ENCODE peak calls at places on chromosomes 13 and 19, in five cellular contexts. B is uterus; A is fibroblast of lung; Q is upper lobe of right lung; U is activated CD4-positive, alpha-beta T cell treated with anti-CD3 and anti-CD28 coated beads, Interleukin-2, amount 50 U/mL, for 1 hour. C is an unnamed sample.

GRCh38 chr19:50703915-50704548 is 15.6 kb downstream of the SHANK1 start:
- DNase-seq in U (no peak), A (no peak), B (no peak), Q (no peak), C (no peak)

GRCh38 chr19:1269478-1270167 is 491 bp downstream of the CIRBP start:
- DNase-seq in B (peak), U (peak), A (peak), Q (peak), C (peak)

GRCh38 chr13:78137404-78138142 is 218.9 kb upstream of the EDNRB start:
- DNase-seq in Q (no peak), B (no peak), U (no peak), A (peak), C (no peak)

GRCh38 chr19:6873708-6874431 is 13.5 kb upstream of the ADGRE1 start:
- DNase-seq in A (no peak), B (no peak), U (no peak), Q (peak), C (no peak)

GRCh38 chr13:74003374-74003773 is 130.8 kb downstream of the KLF12 start:
- DNase-seq in B (no peak), Q (no peak), A (peak), U (no peak), C (no peak)

GRCh38 chr13:51731759-51732158 is 72.2 kb downstream of the DHRS12 start:
- DNase-seq in B (no peak), U (no peak), Q (no peak), A (peak), C (no peak)

GRCh38 chr13:24308068-24308445 is 1.3 kb upstream of the C1QTNF9 start:
- DNase-seq in Q (no peak), U (no peak), B (no peak), A (no peak), C (no peak)

GRCh38 chr19:48991823-48992570 is 1.1 kb downstream of the GYS1 start:
- DNase-seq in B (peak), A (peak), Q (no peak), U (no peak), C (no peak)

GRCh38 chr19:46297700-46298476 is 1.0 kb downstream of the HIF3A start:
- DNase-seq in A (peak), B (peak), Q (peak), U (no peak), C (no peak)

GRCh38 chr13:50593228-50593627 is 250.3 kb downstream of the DLEU7 start:
- DNase-seq in U (no peak), Q (no peak), A (no peak), B (no peak), C (no peak)

GRCh38 chr19:47280183-47280797 is 5.6 kb downstream of the INAFM1 start:
- DNase-seq in U (peak), B (peak), A (no peak), Q (peak), C (peak)

GRCh38 chr19:5434351-5434917 is 20.8 kb upstream of the ZNRF4 start:
- DNase-seq in Q (no peak), B (no peak), U (no peak), A (no peak), C (no peak)

GRCh38 chr13:40371531-40372125 is 294.8 kb downstream of the FOXO1 start:
- DNase-seq in Q (no peak), U (no peak), B (no peak), A (peak), C (no peak)

GRCh38 chr13:33286143-33286542 is 588 bp upstream of the STARD13 start:
- DNase-seq in U (no peak), B (peak), A (no peak), Q (no peak), C (no peak)

GRCh38 chr19:1312732-1313694 is 27.3 kb downstream of the EFNA2 start:
- DNase-seq in Q (no peak), B (no peak), U (no peak), A (peak), C (no peak)

GRCh38 chr19:45848922-45849321 is 14.0 kb downstream of the SYMPK start:
- DNase-seq in A (no peak), U (no peak), B (no peak), Q (no peak), C (no peak)

GRCh38 chr19:38078302-38078930 is 145.6 kb downstream of the DPF1 start:
- DNase-seq in A (no peak), U (no peak), Q (no peak), B (no peak), C (no peak)

GRCh38 chr19:12789904-12790619 is 1.2 kb upstream of the JUNB start:
- DNase-seq in B (peak), U (peak), Q (peak), A (peak), C (peak)

GRCh38 chr19:38031423-38031770 is 124.4 kb downstream of the SIPA1L3 start:
- DNase-seq in A (peak), B (no peak), U (no peak), Q (no peak), C (no peak)

GRCh38 chr13:96141032-96141431 is 51.1 kb downstream of the HS6ST3 start:
- DNase-seq in U (no peak), A (peak), B (no peak), Q (no peak), C (no peak)

GRCh38 chr19:47444388-47444821 is 25.1 kb upstream of the MEIS3 start:
- DNase-seq in B (no peak), A (no peak), U (peak), Q (no peak), C (peak)

GRCh38 chr13:30111810-30112209 is 195.5 kb downstream of the KATNAL1 start:
- DNase-seq in A (no peak), Q (no peak), B (no peak), U (no peak), C (no peak)

GRCh38 chr19:9991425-9992191 is 18.7 kb downstream of the COL5A3 start:
- DNase-seq in Q (no peak), U (no peak), B (no peak), A (no peak), C (no peak)

GRCh38 chr19:4776436-4777205 is 14.9 kb upstream of the FEM1A start:
- DNase-seq in B (no peak), U (no peak), Q (no peak), A (no peak), C (no peak)

GRCh38 chr19:46408611-46409039 is 4.7 kb downstream of the CCDC8 start:
- DNase-seq in Q (peak), B (peak), A (peak), U (no peak), C (no peak)

GRCh38 chr19:54211214-54211613 is 10.6 kb downstream of the RPS9 start:
- DNase-seq in U (no peak), A (no peak), B (no peak), Q (no peak), C (no peak)

GRCh38 chr19:18895828-18896341 is at the start of gene CERS1:
- DNase-seq in A (no peak), Q (no peak), B (no peak), U (no peak), C (no peak)

GRCh38 chr13:50714886-50715285 is 128.6 kb downstream of the DLEU7 start:
- DNase-seq in A (no peak), Q (no peak), U (no peak), B (no peak), C (no peak)

GRCh38 chr13:112740502-112741131 is 50.8 kb downstream of the ATP11A start:
- DNase-seq in A (peak), Q (peak), U (no peak), B (peak), C (no peak)

GRCh38 chr19:3276341-3276799 is 51.9 kb downstream of the CELF5 start:
- DNase-seq in U (peak), B (no peak), Q (peak), A (no peak), C (no peak)

GRCh38 chr13:40240293-40240692 is 426.1 kb downstream of the FOXO1 start:
- DNase-seq in U (no peak), A (no peak), Q (no peak), B (no peak), C (no peak)

GRCh38 chr19:40702337-40703012 is 12.0 kb upstream of the NUMBL start:
- DNase-seq in U (no peak), Q (no peak), B (peak), A (peak), C (no peak)

GRCh38 chr13:41847216-41847615 is 113.7 kb downstream of the VWA8 start:
- DNase-seq in A (no peak), Q (no peak), B (no peak), U (no peak), C (no peak)

GRCh38 chr19:12885749-12886706 is 973 bp downstream of the KLF1 start:
- DNase-seq in U (no peak), Q (no peak), B (no peak), A (no peak), C (no peak)

GRCh38 chr13:109764045-109764444 is 22.3 kb downstream of the IRS2 start:
- DNase-seq in A (no peak), U (no peak), Q (no peak), B (no peak), C (no peak)

GRCh38 chr19:1018932-1019615 is 1.8 kb downstream of the TMEM259 start:
- DNase-seq in B (no peak), U (no peak), Q (no peak), A (no peak), C (no peak)

GRCh38 chr13:102277286-102277685 is 124.6 kb downstream of the FGF14 start:
- DNase-seq in B (peak), U (no peak), Q (no peak), A (no peak), C (no peak)

GRCh38 chr13:114179087-114179658 is at the start of gene CFAP97D2:
- DNase-seq in Q (peak), A (no peak), U (no peak), B (no peak), C (no peak)

GRCh38 chr19:18208098-18208951 is 4.5 kb upstream of the RAB3A start:
- DNase-seq in B (peak), Q (peak), A (peak), U (peak), C (no peak)

C was measured in CD8-positive, alpha-beta memory T cell.